ENCODE peak calls at places on chromosome 10, in nine cellular contexts. V is CD4-positive, alpha-beta memory T cell; W is GM23338; A is BJ; O is brain microvascular endothelial cell; X is naive thymus-derived CD4-positive, alpha-beta T cell; Y is tibial nerve; G is IMR-90; D is astrocyte. C is an unnamed sample.

GRCh38 chr10:24208661-24209420 is at the start of gene KIAA1217:
- DNase-seq in V (no peak), W (peak; percentile 63), A (no peak), O (peak; percentile 19), X (no peak), Y (no peak), G (peak; percentile 29), D (peak; percentile 46), C (no peak)

GRCh38 chr10:104122273-104123107 is 519 bp downstream of the SFR1 start:
- DNase-seq in V (no peak), W (peak; percentile 67), A (no peak), O (no peak), X (no peak), Y (no peak), G (peak; percentile 2), D (no peak), C (no peak)

GRCh38 chr10:37654466-37654865 is 202.9 kb downstream of the ZNF248 start:
- DNase-seq in V (no peak), W (no peak), A (no peak), O (no peak), X (no peak), Y (no peak), G (no peak), D (no peak), C (no peak)

GRCh38 chr10:92123031-92123450 is 167.8 kb downstream of the CPEB3 start:
- DNase-seq in V (no peak), W (no peak), A (no peak), O (no peak), X (no peak), Y (no peak), G (no peak), D (no peak), C (no peak)

GRCh38 chr10:98403812-98404504 is 11.0 kb downstream of the PYROXD2 start:
- DNase-seq in V (no peak), W (no peak), A (no peak), O (no peak), X (no peak), Y (no peak), G (peak; percentile 75), D (peak; percentile 36), C (no peak)

GRCh38 chr10:93491589-93492121 is 4.8 kb upstream of the CEP55 start:
- DNase-seq in V (no peak), W (no peak), A (no peak), O (no peak), X (no peak), Y (no peak), G (no peak), D (no peak), C (no peak)

GRCh38 chr10:86082556-86082955 is 284.0 kb downstream of the GRID1 start:
- DNase-seq in V (no peak), W (no peak), A (no peak), O (no peak), X (no peak), Y (no peak), G (no peak), D (no peak), C (no peak)

GRCh38 chr10:59674211-59674836 is 35.3 kb downstream of the SLC16A9 start:
- DNase-seq in V (no peak), W (no peak), A (peak; percentile 3), O (peak; percentile 52), X (no peak), Y (no peak), G (peak; percentile 18), D (peak; percentile 92), C (no peak)

GRCh38 chr10:25614652-25615051 is 319.4 kb upstream of the MYO3A start:
- DNase-seq in V (no peak), W (no peak), A (no peak), O (no peak), X (no peak), Y (no peak), G (no peak), D (no peak), C (no peak)

GRCh38 chr10:112335104-112335840 is 38.6 kb upstream of the ACSL5 start:
- DNase-seq in V (no peak), W (no peak), A (no peak), O (no peak), X (no peak), Y (no peak), G (peak; percentile 27), D (no peak), C (no peak)

GRCh38 chr10:65911431-65911830 is 1014.4 kb upstream of the LRRTM3 start:
- DNase-seq in V (no peak), W (no peak), A (no peak), O (no peak), X (no peak), Y (no peak), G (no peak), D (no peak), C (peak; percentile 79)

GRCh38 chr10:83685458-83685857 is 453.9 kb upstream of the GHITM start:
- DNase-seq in V (no peak), W (no peak), A (peak; percentile 23), O (no peak), X (no peak), Y (no peak), G (no peak), D (peak; percentile 17), C (no peak)

GRCh38 chr10:42149722-42150427 is 488.5 kb downstream of the ZNF33B start:
- DNase-seq in V (no peak), W (no peak), A (no peak), O (no peak), X (no peak), Y (no peak), G (no peak), D (no peak), C (no peak)

GRCh38 chr10:118472961-118473675 is 122.3 kb downstream of the PRLHR start:
- DNase-seq in V (no peak), W (no peak), A (no peak), O (no peak), X (no peak), Y (no peak), G (no peak), D (no peak), C (no peak)

GRCh38 chr10:133158756-133159610 is 1.0 kb upstream of the KNDC1 start:
- DNase-seq in V (no peak), W (peak; percentile 73), A (no peak), O (no peak), X (no peak), Y (no peak), G (no peak), D (no peak), C (peak; percentile 43)

GRCh38 chr10:56547163-56547562 is 186.1 kb upstream of the ZWINT start:
- DNase-seq in V (no peak), W (no peak), A (no peak), O (no peak), X (no peak), Y (no peak), G (no peak), D (no peak), C (peak; percentile 11)

DNA sequence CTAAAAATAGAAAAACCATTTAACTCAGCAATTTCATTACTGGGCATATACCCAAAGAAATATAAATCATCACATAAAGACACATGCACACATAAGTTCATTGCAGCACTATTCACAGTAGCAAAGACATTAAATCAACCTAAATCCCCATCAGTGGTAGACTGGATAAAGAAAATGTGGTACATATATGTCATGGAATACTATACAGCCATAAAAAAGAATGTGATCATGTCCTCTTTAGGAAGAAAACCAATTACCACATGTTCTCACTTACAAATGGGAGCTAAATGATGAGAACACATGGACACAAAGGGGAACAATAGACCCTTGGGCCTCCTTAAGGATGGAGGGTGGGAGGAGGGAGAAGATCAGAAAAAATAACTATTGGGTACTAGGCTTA is 36.0 kb upstream of the ACBD5 start:
- DNase-seq in V (no peak), W (no peak), A (no peak), O (no peak), X (no peak), Y (no peak), G (no peak), D (no peak), C (no peak)
- H3K36me3 ChIP-seq in V (no peaks in the 10 kb centered on the region), W (no peaks in the 10 kb centered on the region), A (no peaks in the 10 kb centered on the region), O (no peaks in the 10 kb centered on the region), X (no peaks in the 10 kb centered on the region), Y (no peaks in the 10 kb centered on the region), G (no peaks in the 10 kb centered on the region), D (no peaks in the 10 kb centered on the region), C (no peaks in the 10 kb centered on the region)

GRCh38 chr10:101797403-101798059 is 14.3 kb upstream of the NPM3 start:
- DNase-seq in V (no peak), W (no peak), A (no peak), O (no peak), X (no peak), Y (no peak), G (no peak), D (no peak), C (no peak)

GRCh38 chr10:101807158-101807557 is 11.1 kb downstream of the OGA start:
- DNase-seq in V (no peak), W (no peak), A (no peak), O (no peak), X (no peak), Y (no peak), G (no peak), D (no peak), C (no peak)

DNA sequence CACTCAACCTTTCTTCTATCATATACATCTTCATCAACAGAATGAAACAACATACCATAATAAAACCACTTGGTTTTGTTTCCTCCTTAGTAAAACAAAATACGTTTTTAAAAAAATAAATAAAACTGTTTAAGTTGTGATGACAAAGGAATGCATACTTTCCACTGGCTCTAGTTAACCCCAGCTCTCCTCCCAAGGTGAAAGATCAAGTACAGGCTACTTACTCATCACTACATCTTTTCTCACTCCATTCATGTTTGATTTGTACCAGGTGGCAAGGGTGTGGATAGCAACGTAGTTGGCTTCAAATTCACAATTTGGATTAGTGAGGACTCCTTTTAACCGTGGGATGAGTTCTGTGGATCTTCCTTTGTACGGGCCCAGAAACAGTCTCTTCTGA is 14.7 kb downstream of the OGA start:
- DNase-seq in V (no peak), W (no peak), A (no peak), O (no peak), X (no peak), Y (no peak), G (peak; percentile 39), D (no peak), C (no peak)
- H3K36me3 ChIP-seq in V (peaks cover 79% of the 10 kb centered on the region), W (peaks cover 94% of the 10 kb centered on the region), A (peaks cover 21% of the 10 kb centered on the region), O (peaks cover 80% of the 10 kb centered on the region), X (peaks cover 19% of the 10 kb centered on the region), Y (peaks cover 100% of the 10 kb centered on the region), G (peaks cover 68% of the 10 kb centered on the region), D (peaks cover 54% of the 10 kb centered on the region), C (peaks cover 74% of the 10 kb centered on the region)

DNA sequence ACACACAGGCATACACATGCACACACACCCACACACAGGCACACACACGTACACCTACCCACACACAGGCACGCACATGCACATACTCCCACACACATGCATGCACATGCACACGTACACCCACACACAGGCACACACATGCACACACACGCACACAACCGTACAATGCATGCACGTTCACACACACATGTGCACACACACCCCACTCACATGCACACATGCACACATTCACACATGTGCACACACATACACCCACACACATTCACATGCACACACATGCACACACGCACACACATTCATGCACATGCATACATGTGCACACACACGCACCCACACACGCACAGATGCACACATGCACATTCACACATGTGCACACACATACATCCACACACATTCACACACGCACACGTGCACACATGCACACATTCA is 59.3 kb downstream of the MKI67 start:
- DNase-seq in V (no peak), W (no peak), A (no peak), O (no peak), X (no peak), Y (peak; percentile 1), G (no peak), D (no peak), C (no peak)
- H3K36me3 ChIP-seq in V (peaks cover 51% of the 10 kb centered on the region), W (no peaks in the 10 kb centered on the region), A (no peaks in the 10 kb centered on the region), O (peaks cover 31% of the 10 kb centered on the region), X (peaks cover 23% of the 10 kb centered on the region), Y (peaks cover 63% of the 10 kb centered on the region), G (no peaks in the 10 kb centered on the region), D (peaks cover 2% of the 10 kb centered on the region), C (no peaks in the 10 kb centered on the region)

GRCh38 chr10:128080231-128080630 is 46.0 kb downstream of the MKI67 start:
- DNase-seq in V (no peak), W (no peak), A (no peak), O (no peak), X (no peak), Y (no peak), G (no peak), D (no peak), C (no peak)
- H3K36me3 ChIP-seq in V (peaks cover 55% of the 10 kb centered on the region), W (no peaks in the 10 kb centered on the region), A (no peaks in the 10 kb centered on the region), O (peaks cover 30% of the 10 kb centered on the region), X (peaks cover 4% of the 10 kb centered on the region), Y (peaks cover 78% of the 10 kb centered on the region), G (no peaks in the 10 kb centered on the region), D (no peaks in the 10 kb centered on the region), C (no peaks in the 10 kb centered on the region)